ENCODE peak calls at places on chromosome 3, in eight cellular contexts. X is esophagus squamous epithelium; M is PC-9; Y is tibial artery; J is brain microvascular endothelial cell; T is CD4-positive, alpha-beta T cell; U is RWPE1; G is right cardiac atrium. D is an unnamed sample.

GRCh38 chr3:24521306-24522154 is 26.9 kb upstream of the THRB start:
- DNase-seq in X (no peak), M (peak), Y (peak), J (no peak), T (no peak), U (peak), G (peak), D (peak)

GRCh38 chr3:21893250-21893649 is 142.2 kb upstream of the ZNF385D start:
- DNase-seq in X (no peak), M (no peak), Y (no peak), J (peak), T (no peak), U (no peak), G (no peak), D (no peak)

GRCh38 chr3:132536442-132537153 is 60.5 kb upstream of the ACKR4 start:
- DNase-seq in X (no peak), M (no peak), Y (no peak), J (no peak), T (no peak), U (no peak), G (no peak), D (no peak)

GRCh38 chr3:99753268-99753975 is 64.2 kb upstream of the CMSS1 start:
- DNase-seq in X (no peak), M (peak), Y (no peak), J (peak), T (no peak), U (peak), G (no peak), D (no peak)

GRCh38 chr3:52216585-52217408 is 8.6 kb downstream of the TLR9 start:
- DNase-seq in X (no peak), M (peak), Y (no peak), J (peak), T (peak), U (peak), G (peak), D (peak)

GRCh38 chr3:114221165-114221880 is 16.1 kb downstream of the ZNF80 start:
- DNase-seq in X (no peak), M (no peak), Y (no peak), J (no peak), T (peak), U (no peak), G (peak), D (no peak)

GRCh38 chr3:42675909-42676308 is 9.4 kb upstream of the KLHL40 start:
- DNase-seq in X (no peak), M (no peak), Y (no peak), J (no peak), T (no peak), U (no peak), G (no peak), D (no peak)

GRCh38 chr3:165464736-165465135 is 268.6 kb upstream of the SLITRK3 start:
- DNase-seq in X (no peak), M (no peak), Y (no peak), J (peak), T (no peak), U (peak), G (no peak), D (no peak)

GRCh38 chr3:187063286-187064081 is 75.8 kb downstream of the RPL39L start:
- DNase-seq in X (no peak), M (peak), Y (no peak), J (no peak), T (no peak), U (peak), G (no peak), D (peak)

GRCh38 chr3:160771811-160772459 is 15.9 kb downstream of the PPM1L start:
- DNase-seq in X (no peak), M (no peak), Y (no peak), J (no peak), T (no peak), U (no peak), G (no peak), D (no peak)

DNA sequence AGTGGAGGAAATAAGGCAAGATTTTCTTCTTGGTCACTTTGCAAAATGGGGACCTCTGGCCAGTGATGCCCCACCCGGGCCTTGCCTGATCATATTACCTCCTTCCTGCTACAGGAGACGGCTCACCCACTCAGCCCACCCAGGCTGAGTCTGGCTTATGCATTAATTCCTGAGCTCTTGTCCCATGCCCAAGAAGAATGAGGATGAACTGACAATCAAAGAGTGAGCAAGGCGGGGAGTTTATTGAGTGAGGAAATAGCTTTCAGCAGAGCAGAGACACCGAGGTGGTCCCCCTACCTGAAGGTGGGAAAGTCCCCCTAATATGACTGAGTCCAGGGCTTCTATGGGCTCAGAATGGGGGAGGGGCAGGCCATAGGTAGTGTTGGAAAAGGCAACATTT is 107.5 kb downstream of the EOMES start:
- DNase-seq in X (no peak), M (no peak), Y (no peak), J (no peak), T (no peak), U (no peak), G (no peak), D (no peak)
- H3K27ac ChIP-seq in X (no peak), M (no peak), Y (peak), J (no peak), T (no peak), U (no peak), G (no peak), D (no peak)

GRCh38 chr3:191070762-191071365 is 128.2 kb upstream of the OSTN start:
- DNase-seq in X (no peak), M (no peak), Y (no peak), J (no peak), T (no peak), U (no peak), G (no peak), D (no peak)

GRCh38 chr3:191070201-191070600 is 128.8 kb upstream of the OSTN start:
- DNase-seq in X (no peak), M (no peak), Y (no peak), J (peak), T (no peak), U (peak), G (no peak), D (no peak)

GRCh38 chr3:191066669-191067068 is 132.4 kb upstream of the OSTN start:
- DNase-seq in X (no peak), M (no peak), Y (no peak), J (no peak), T (no peak), U (peak), G (no peak), D (no peak)

GRCh38 chr3:191068946-191069813 is 129.9 kb upstream of the OSTN start:
- DNase-seq in X (no peak), M (no peak), Y (no peak), J (no peak), T (no peak), U (no peak), G (no peak), D (no peak)

GRCh38 chr3:191065183-191065805 is 133.7 kb upstream of the OSTN start:
- DNase-seq in X (no peak), M (no peak), Y (no peak), J (no peak), T (no peak), U (peak), G (no peak), D (no peak)
- H3K27ac ChIP-seq in X (no peak), M (no peak), Y (no peak), J (no peak), T (no peak), U (no peak), G (no peak), D (no peak)

GRCh38 chr3:46353090-46353489 is 821 bp upstream of the CCR2 start:
- DNase-seq in X (no peak), M (no peak), Y (no peak), J (no peak), T (no peak), U (no peak), G (no peak), D (no peak)

GRCh38 chr3:46348811-46349482 is 5.0 kb upstream of the CCR2 start:
- DNase-seq in X (no peak), M (no peak), Y (no peak), J (no peak), T (no peak), U (no peak), G (no peak), D (no peak)

GRCh38 chr3:46351646-46352045 is 2.3 kb upstream of the CCR2 start:
- DNase-seq in X (no peak), M (no peak), Y (no peak), J (no peak), T (no peak), U (no peak), G (no peak), D (no peak)

GRCh38 chr3:46349484-46350261 is 4.2 kb upstream of the CCR2 start:
- DNase-seq in X (no peak), M (no peak), Y (no peak), J (no peak), T (no peak), U (no peak), G (no peak), D (no peak)

DNA sequence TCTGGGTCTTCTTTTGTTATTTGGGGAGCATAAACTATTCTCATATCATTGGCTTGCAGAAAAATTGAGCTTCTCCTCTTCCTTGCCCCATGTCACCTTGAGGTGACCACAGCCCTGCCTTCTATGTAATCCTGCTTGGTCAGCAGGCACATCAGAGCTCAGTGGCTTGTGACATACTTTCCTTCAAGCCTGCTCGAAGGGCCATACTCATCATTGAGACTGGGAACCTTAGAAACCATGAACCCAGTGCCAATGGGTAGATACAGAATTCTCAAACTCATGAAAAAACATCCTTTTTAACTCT is 3.7 kb upstream of the CCR2 start:
- DNase-seq in X (no peak), M (no peak), Y (no peak), J (no peak), T (no peak), U (no peak), G (no peak), D (no peak)
- H3K27ac ChIP-seq in X (peak), M (no peak), Y (no peak), J (no peak), T (no peak), U (no peak), G (no peak), D (no peak)

DNA sequence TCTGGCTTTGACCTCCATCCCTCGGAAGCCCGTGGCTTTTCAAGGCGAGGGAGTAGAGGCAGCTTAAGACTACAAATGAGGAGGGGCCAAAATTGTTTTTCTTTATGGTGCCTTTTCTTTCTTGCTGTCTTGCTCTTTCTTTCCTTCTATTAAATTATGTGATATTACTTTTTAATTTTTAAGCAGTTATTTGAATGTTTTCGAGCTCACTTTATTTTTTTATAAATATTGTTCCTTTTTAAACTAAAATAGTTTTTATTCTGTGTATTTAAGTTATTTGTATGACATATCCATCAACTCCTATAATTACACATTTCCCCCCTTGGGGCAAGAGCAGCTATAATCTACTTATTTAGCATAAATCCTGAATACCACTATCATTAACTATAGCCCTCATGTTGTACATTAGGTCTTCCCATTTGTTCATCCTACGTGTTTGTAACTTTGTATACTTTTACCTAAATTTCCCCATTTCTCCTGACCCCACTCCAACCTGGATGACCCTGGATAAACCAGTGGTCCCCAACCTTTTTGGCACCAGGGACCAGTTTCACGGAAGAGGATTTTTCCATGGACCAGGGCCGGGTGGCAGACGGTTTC is 622 bp upstream of the PLSCR1 start:
- DNase-seq in X (no peak), M (no peak), Y (no peak), J (no peak), T (no peak), U (no peak), G (no peak), D (no peak)
- H3K27ac ChIP-seq in X (peak), M (peak), Y (peak), J (peak), T (no peak), U (peak), G (peak), D (peak)

DNA sequence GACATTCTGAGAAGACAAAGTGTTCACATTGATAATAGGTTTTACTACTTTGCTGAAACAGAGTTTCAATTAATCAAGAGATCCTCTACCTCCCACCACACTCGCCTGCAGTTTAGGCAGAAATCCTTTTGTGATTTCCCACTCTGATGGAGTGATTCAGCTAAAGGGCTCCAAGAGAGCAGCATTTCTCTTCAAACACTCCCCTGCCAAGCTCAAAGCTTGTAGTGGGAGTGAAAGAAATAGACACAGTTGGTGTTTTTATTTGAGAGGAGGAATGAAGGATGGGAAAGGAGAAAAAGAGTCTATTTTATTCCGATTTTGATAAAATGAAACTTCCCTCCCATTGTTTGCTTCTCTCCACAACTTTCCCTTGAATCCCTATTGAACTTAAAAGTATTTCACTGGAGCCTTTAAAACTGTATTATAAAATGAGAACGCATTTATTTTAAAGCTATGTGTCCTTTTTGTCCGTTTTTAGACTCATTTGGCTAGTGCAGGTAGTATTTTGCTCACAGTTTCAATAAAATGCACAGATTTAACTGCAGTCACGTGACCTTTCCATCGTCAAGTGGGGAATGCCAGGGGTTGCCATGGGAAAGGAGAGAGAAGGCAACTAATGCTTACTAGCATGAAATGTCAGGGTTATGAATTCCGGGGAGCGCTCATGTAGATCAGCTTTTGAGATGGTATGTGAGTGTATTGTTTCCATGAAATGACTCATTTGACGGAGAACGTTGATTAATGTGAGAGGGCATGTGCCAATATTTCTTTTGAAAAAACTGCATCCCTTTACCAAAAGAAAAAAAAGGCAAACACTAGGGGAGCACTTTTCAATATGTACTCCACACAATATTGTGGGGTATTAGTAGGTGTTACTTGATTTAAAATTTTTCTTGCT is 7.7 kb upstream of the OSBPL11 start:
- DNase-seq in X (no peak), M (peak), Y (no peak), J (peak), T (no peak), U (peak), G (no peak), D (no peak)
- H3K27ac ChIP-seq in X (no peak), M (peak), Y (peak), J (no peak), T (no peak), U (peak), G (no peak), D (no peak)

GRCh38 chr3:4303187-4304123 is at the start of gene SETMAR:
- DNase-seq in X (peak), M (peak), Y (peak), J (peak), T (peak), U (peak), G (peak), D (peak)

GRCh38 chr3:4309476-4310121 is 6.4 kb downstream of the SETMAR start:
- DNase-seq in X (no peak), M (no peak), Y (no peak), J (no peak), T (no peak), U (no peak), G (no peak), D (no peak)

GRCh38 chr3:4310971-4311370 is 7.8 kb downstream of the SETMAR start:
- DNase-seq in X (no peak), M (no peak), Y (no peak), J (no peak), T (no peak), U (no peak), G (no peak), D (no peak)

GRCh38 chr3:4306091-4306490 is 2.9 kb downstream of the SETMAR start:
- DNase-seq in X (no peak), M (no peak), Y (no peak), J (no peak), T (no peak), U (no peak), G (no peak), D (no peak)

DNA sequence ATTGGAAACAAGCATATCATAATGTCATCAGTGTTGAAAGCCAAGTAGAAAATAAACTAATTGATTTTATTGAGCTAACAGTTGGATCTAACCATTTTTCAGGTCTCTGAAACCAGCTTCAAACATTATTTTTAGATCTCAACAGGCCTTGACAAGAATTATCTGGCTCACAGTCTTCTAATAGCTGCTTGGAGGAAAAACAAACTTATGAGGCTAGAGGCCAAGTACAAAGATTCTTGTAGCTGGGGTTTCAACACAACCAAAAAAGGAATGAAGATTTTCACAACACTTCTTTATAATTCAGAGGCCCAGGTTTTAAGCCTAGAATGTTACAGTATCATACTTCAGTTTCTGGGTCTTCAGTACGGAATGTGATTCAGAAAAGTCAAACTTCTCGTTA is 3.7 kb downstream of the SETMAR start:
- DNase-seq in X (no peak), M (no peak), Y (no peak), J (no peak), T (no peak), U (no peak), G (no peak), D (no peak)
- H3K27ac ChIP-seq in X (peak), M (no peak), Y (peak), J (no peak), T (no peak), U (no peak), G (peak), D (peak)

D was measured in left lung.